ENCODE peak calls at places on chromosomes 16 and 17, in ten cellular contexts. P is cardiac fibroblast, A is esophagus squamous epithelium, H is breast epithelium, J is bronchial epithelial cell, X is left ventricle myocardium inferior, T is adrenal gland, Q is brain microvascular endothelial cell, K is LNCaP clone FGC, D is fibroblast of mammary gland. M is an unnamed sample.

GRCh38 chr16:27822529-27823437 is 240.7 kb downstream of the GSG1L start:
- DNase-seq in P (no peak), A (no peak), H (peak; percentile 19), J (no peak), X (no peak), T (no peak), Q (no peak), K (peak; percentile 46), D (no peak), M (no peak)

GRCh38 chr17:633133-633532 is 81.5 kb downstream of the VPS53 start:
- DNase-seq in P (no peak), A (no peak), H (no peak), J (no peak), X (no peak), T (no peak), Q (no peak), K (no peak), D (no peak), M (no peak)

GRCh38 chr16:54040480-54040879 is 246.1 kb downstream of the IRX3 start:
- DNase-seq in P (no peak), A (no peak), H (no peak), J (no peak), X (no peak), T (no peak), Q (no peak), K (no peak), D (no peak), M (no peak)

GRCh38 chr17:78923660-78924453 is 1.3 kb downstream of the TIMP2 start:
- DNase-seq in P (no peak), A (no peak), H (peak; percentile 82), J (peak; percentile 57), X (peak; percentile 61), T (peak; percentile 46), Q (no peak), K (peak; percentile 35), D (no peak), M (peak; percentile 72)

GRCh38 chr16:70416748-70417616 is 21.9 kb downstream of the ST3GAL2 start:
- DNase-seq in P (no peak), A (no peak), H (no peak), J (no peak), X (no peak), T (no peak), Q (no peak), K (no peak), D (no peak), M (no peak)

GRCh38 chr17:66455022-66455547 is 152.7 kb downstream of the PRKCA start:
- DNase-seq in P (peak; percentile 17), A (no peak), H (no peak), J (no peak), X (no peak), T (no peak), Q (no peak), K (no peak), D (no peak), M (no peak)

GRCh38 chr17:58006563-58006923 is 503 bp downstream of the SRSF1 start:
- DNase-seq in P (peak; percentile 79), A (no peak), H (peak; percentile 72), J (peak; percentile 43), X (peak; percentile 75), T (peak; percentile 80), Q (peak; percentile 69), K (no peak), D (peak; percentile 68), M (peak; percentile 74)

GRCh38 chr16:70689035-70689969 is 3.4 kb upstream of the MTSS2 start:
- DNase-seq in P (no peak), A (no peak), H (no peak), J (no peak), X (peak; percentile 64), T (no peak), Q (no peak), K (no peak), D (no peak), M (no peak)

GRCh38 chr17:57570740-57571344 is 174.3 kb downstream of the CCDC182 start:
- DNase-seq in P (no peak), A (no peak), H (no peak), J (no peak), X (no peak), T (no peak), Q (no peak), K (no peak), D (no peak), M (no peak)

GRCh38 chr17:81470944-81471803 is 41.4 kb downstream of the ACTG1 start:
- DNase-seq in P (no peak), A (no peak), H (no peak), J (peak; percentile 29), X (no peak), T (no peak), Q (no peak), K (no peak), D (peak; percentile 49), M (peak; percentile 52)

GRCh38 chr16:50595854-50596253 is 47.7 kb downstream of the NKD1 start:
- DNase-seq in P (no peak), A (no peak), H (no peak), J (no peak), X (no peak), T (no peak), Q (no peak), K (no peak), D (no peak), M (no peak)

GRCh38 chr17:68955181-68955841 is at the start of gene ABCA8:
- DNase-seq in P (peak; percentile 87), A (no peak), H (no peak), J (no peak), X (no peak), T (peak; percentile 44), Q (peak; percentile 86), K (no peak), D (peak; percentile 84), M (no peak)

GRCh38 chr17:39114744-39115534 is 36.5 kb downstream of the PLXDC1 start:
- DNase-seq in P (peak; percentile 40), A (no peak), H (no peak), J (no peak), X (no peak), T (no peak), Q (no peak), K (no peak), D (peak; percentile 67), M (no peak)

GRCh38 chr16:23518435-23518891 is 8.2 kb upstream of the GGA2 start:
- DNase-seq in P (peak; percentile 32), A (no peak), H (no peak), J (no peak), X (no peak), T (no peak), Q (peak; percentile 12), K (no peak), D (no peak), M (no peak)

GRCh38 chr17:45672792-45673191 is 111.3 kb upstream of the CRHR1 start:
- DNase-seq in P (no peak), A (no peak), H (no peak), J (no peak), X (no peak), T (no peak), Q (no peak), K (no peak), D (no peak), M (no peak)

GRCh38 chr17:47897561-47897960 is 1.5 kb downstream of the SP2 start:
- DNase-seq in P (no peak), A (no peak), H (no peak), J (no peak), X (no peak), T (no peak), Q (no peak), K (no peak), D (no peak), M (no peak)
- H3K4me3 ChIP-seq in P (peak overlapping the region; percentile 98), A (peak overlapping the region; percentile 88), H (peak overlapping the region; percentile 76), J (no peak overlapping the region), X (peak overlapping the region; percentile 89), T (peak overlapping the region; percentile 75), Q (peak overlapping the region; percentile 93), K (peak overlapping the region; percentile 81), D (peak overlapping the region; percentile 93), M (peak overlapping the region; percentile 89)

DNA sequence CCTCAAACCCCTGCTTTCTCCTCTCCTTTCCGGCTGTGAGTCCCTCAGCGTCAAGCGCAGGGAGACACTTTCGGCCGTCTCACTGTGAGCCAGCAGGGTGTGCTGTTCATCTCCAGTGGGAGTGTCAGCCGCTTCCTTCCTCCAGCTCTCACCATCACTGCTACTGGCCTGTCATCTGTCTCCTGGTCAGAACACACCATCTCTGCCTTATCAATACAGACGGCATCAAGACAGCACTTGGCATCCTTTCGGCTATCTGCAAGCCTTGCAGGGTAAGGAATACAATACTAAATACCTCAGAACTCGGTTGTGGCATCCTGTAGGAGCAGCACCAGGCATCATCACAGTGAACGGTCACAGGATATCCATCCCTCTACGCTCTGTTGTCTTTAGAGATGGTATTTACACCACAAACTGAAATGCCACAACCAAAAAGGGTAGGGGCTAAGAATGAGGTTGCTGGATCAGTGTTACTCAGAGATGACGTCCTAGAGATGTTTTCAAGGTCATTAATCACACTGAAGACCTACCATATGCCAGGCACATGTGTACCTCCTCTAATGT is 20.7 kb upstream of the CMTM4 start:
- DNase-seq in P (peak; percentile 65), A (no peak), H (no peak), J (no peak), X (peak; percentile 27), T (peak; percentile 31), Q (peak; percentile 52), K (no peak), D (peak; percentile 92), M (peak; percentile 34)
- TF ChIP-seq CTCF in P (peak; percentile 85), A (no peak), H (no peak), J (peak; percentile 48), X (peak; percentile 63), T (peak; percentile 60), Q (peak; percentile 89), K (peak; percentile 37), D (peak; percentile 84), M (peak; percentile 34)

DNA sequence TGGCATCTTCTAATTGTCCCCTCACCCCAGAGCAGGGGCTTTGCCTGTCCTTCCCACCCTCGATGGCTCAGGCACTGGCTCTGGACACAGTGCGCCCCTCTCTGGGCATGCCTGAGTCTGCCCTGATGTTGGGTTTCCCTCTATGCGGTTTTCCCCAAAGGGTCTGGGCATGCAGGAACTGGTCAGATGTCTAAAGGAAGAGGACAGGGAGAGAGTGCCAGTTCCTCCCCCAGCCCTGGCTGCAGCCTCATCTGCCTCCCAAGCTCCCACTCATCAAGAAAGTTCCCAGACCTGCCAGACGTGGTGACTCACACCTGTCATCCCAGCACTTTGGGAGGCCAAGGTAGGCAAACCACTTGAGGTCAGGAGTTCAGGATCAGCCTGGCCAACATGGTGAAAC is 41.3 kb upstream of the PABPN1L start:
- DNase-seq in P (no peak), A (no peak), H (no peak), J (peak; percentile 96), X (no peak), T (no peak), Q (peak; percentile 28), K (no peak), D (peak; percentile 41), M (peak; percentile 93)
- H3K4me3 ChIP-seq in P (no peak overlapping the region), A (no peak overlapping the region), H (no peak overlapping the region), J (no peak overlapping the region), X (no peak overlapping the region), T (no peak overlapping the region), Q (no peak overlapping the region), K (no peak overlapping the region), D (no peak overlapping the region), M (no peak overlapping the region)

DNA sequence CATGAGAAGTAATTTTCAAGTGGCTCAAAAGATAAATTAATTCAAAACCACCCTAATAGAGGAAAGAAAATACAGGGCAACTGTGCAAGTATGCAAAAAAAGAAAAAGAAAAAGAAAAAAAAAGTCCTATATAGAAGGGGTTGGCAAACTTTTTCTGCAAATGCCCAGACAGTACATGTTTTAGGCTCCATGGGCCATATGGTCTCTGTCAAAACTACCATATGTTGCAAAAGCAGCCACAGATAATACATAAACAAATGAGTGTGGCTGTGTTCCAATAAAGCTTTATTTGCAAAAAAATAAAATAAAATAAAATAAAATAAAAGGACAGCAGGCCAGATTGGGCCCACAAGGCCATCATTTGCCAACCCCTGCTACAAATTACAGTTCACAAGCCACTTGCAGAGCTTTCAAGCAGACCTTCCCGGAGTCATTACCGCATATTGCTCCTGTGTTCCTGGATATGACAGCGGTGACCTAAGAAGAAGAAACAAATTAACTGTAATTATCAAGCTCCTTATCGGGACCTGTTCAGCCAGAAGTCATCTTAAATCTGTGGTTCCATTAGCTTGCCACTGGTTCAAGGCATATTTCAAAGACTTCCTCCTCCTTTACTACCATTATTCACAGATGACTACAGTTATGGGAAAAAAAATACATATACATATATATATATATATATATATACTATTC is 15.9 kb downstream of the ZC3H7A start:
- DNase-seq in P (peak; percentile 49), A (no peak), H (no peak), J (no peak), X (no peak), T (no peak), Q (no peak), K (no peak), D (no peak), M (no peak)
- TF ChIP-seq CTCF in P (no peak), A (no peak), H (no peak), J (no peak), X (no peak), T (no peak), Q (no peak), K (no peak), D (no peak), M (no peak)